ENCODE peak calls at places on chromosome 16, in four cellular contexts. Y is ovary, U is hepatocyte, P is vagina. S is an unnamed sample. For H3K4me1, the result is how much of the 10 kb centered on the place peaks cover.

GRCh38 chr16:15046692-15047376 is 9.0 kb downstream of the NTAN1 start:
- DNase-seq in U (no peak), P (no peak), Y (no peak), S (no peak)

GRCh38 chr16:1784977-1785845 is 2.5 kb downstream of the NUBP2 start:
- DNase-seq in U (no peak), P (no peak), Y (peak), S (no peak)

GRCh38 chr16:582614-583331 is 7.1 kb upstream of the RAB40C start:
- DNase-seq in U (no peak), Y (no peak), P (no peak), S (no peak)

GRCh38 chr16:833411-833810 is 32.9 kb upstream of the GNG13 start:
- DNase-seq in Y (no peak), P (no peak), U (no peak), S (no peak)

GRCh38 chr16:75550211-75550662 is 5.8 kb downstream of the TMEM231 start:
- DNase-seq in U (peak), P (no peak), Y (no peak), S (no peak)

GRCh38 chr16:9870962-9871361 is 311.3 kb downstream of the GRIN2A start:
- DNase-seq in U (no peak), Y (no peak), P (no peak), S (no peak)

GRCh38 chr16:30351586-30352419 is 3.3 kb downstream of the CD2BP2 start:
- DNase-seq in U (no peak), P (peak), Y (peak), S (peak)

GRCh38 chr16:4386951-4387565 is 15.4 kb downstream of the VASN start:
- DNase-seq in Y (no peak), U (no peak), P (no peak), S (no peak)

GRCh38 chr16:27803775-27804549 is 254.0 kb downstream of the KATNIP start:
- DNase-seq in U (no peak), Y (no peak), P (no peak), S (no peak)

GRCh38 chr16:56306690-56307533 is 115.6 kb downstream of the GNAO1 start:
- DNase-seq in P (no peak), U (no peak), Y (no peak), S (no peak)

GRCh38 chr16:49532873-49533272 is 159.3 kb downstream of the C16orf78 start:
- DNase-seq in U (no peak), Y (no peak), P (no peak), S (no peak)

GRCh38 chr16:49529646-49530045 is 156.0 kb downstream of the C16orf78 start:
- DNase-seq in P (no peak), U (no peak), Y (no peak), S (no peak)

GRCh38 chr16:49532243-49532870 is 158.8 kb downstream of the C16orf78 start:
- DNase-seq in Y (no peak), U (no peak), P (no peak), S (no peak)

GRCh38 chr16:49530396-49530795 is 156.8 kb downstream of the C16orf78 start:
- DNase-seq in U (no peak), P (no peak), Y (no peak), S (no peak)

DNA sequence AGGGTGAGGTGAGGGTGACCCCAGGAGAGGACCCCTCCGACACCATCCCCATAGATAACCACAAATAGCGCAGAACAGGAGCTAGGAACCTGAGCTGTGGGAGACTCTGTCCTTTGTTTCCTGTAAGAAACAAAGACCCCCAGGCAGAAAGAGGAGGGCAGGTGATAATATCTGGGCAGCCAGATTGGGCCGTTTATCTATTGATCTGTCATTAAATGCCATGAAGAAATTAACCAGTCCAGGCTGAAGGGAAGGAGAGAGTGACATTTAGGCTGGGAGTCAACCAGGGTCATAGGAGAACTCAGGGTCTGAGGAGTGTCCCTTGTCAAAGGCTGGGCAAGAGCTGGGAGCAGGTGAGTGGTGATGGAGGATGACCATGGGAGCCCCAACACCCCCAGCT is 157.8 kb downstream of the C16orf78 start:
- DNase-seq in U (no peak), Y (no peak), P (no peak), S (no peak)
- H3K4me1 ChIP-seq in U (under half), Y (under half), P (under half), S (under half)

GRCh38 chr16:82454152-82454551 is 172.6 kb upstream of the CDH13 start:
- DNase-seq in U (no peak), P (no peak), Y (no peak), S (no peak)

GRCh38 chr16:82460761-82461160 is 166.0 kb upstream of the CDH13 start:
- DNase-seq in U (peak), P (no peak), Y (no peak), S (no peak)

GRCh38 chr16:82459580-82460256 is 167.1 kb upstream of the CDH13 start:
- DNase-seq in P (no peak), Y (no peak), U (no peak), S (no peak)

GRCh38 chr16:82454566-82454965 is 172.2 kb upstream of the CDH13 start:
- DNase-seq in U (no peak), P (peak), Y (no peak), S (no peak)

GRCh38 chr16:82456683-82457082 is 170.1 kb upstream of the CDH13 start:
- DNase-seq in P (peak), U (peak), Y (no peak), S (peak)
- H3K4me3 ChIP-seq in P (no peak), U (no peak), Y (no peak), S (no peak)

GRCh38 chr16:86363057-86363490 is 147.3 kb upstream of the FOXF1 start:
- DNase-seq in P (no peak), Y (no peak), U (peak), S (no peak)

GRCh38 chr16:86367291-86368072 is 142.8 kb upstream of the FOXF1 start:
- DNase-seq in U (no peak), Y (no peak), P (no peak), S (no peak)

GRCh38 chr16:86363836-86364618 is 146.3 kb upstream of the FOXF1 start:
- DNase-seq in Y (no peak), U (peak), P (no peak), S (no peak)

GRCh38 chr16:86364653-86365380 is 145.5 kb upstream of the FOXF1 start:
- DNase-seq in P (no peak), Y (no peak), U (no peak), S (no peak)

GRCh38 chr16:86365513-86366040 is 144.8 kb upstream of the FOXF1 start:
- DNase-seq in Y (no peak), U (no peak), P (no peak), S (no peak)
- TF ChIP-seq CTCF in Y (no peak), U (no peak), P (no peak), S (no peak)

GRCh38 chr16:70696368-70696767 is 10.5 kb upstream of the MTSS2 start:
- DNase-seq in P (no peak), Y (no peak), U (no peak), S (no peak)
- H3K4me1 ChIP-seq in P (half or more), Y (under half), U (under half), S (half or more)

GRCh38 chr16:89796104-89796503 is 20.3 kb downstream of the FANCA start:
- DNase-seq in U (no peak), Y (no peak), P (no peak), S (no peak)
- H3K4me3 ChIP-seq in U (no peak), Y (no peak), P (no peak), S (no peak)

GRCh38 chr16:85658504-85659326 is 30.0 kb downstream of the GINS2 start:
- DNase-seq in P (no peak), U (no peak), Y (no peak), S (peak)

GRCh38 chr16:85659336-85659735 is 29.4 kb downstream of the GINS2 start:
- DNase-seq in U (no peak), P (no peak), Y (no peak), S (peak)

GRCh38 chr16:85661131-85662035 is 27.4 kb downstream of the GINS2 start:
- DNase-seq in Y (no peak), P (no peak), U (no peak), S (no peak)

GRCh38 chr16:85657996-85658395 is 30.8 kb downstream of the GINS2 start:
- DNase-seq in U (no peak), P (no peak), Y (no peak), S (peak)

GRCh38 chr16:85659805-85660511 is 28.8 kb downstream of the GINS2 start:
- DNase-seq in Y (no peak), P (no peak), U (peak), S (peak)
- TF ChIP-seq CTCF in Y (peak), P (peak), U (peak), S (peak)

GRCh38 chr16:54685682-54686081 is 245.0 kb upstream of the IRX5 start:
- DNase-seq in P (no peak), Y (no peak), U (no peak), S (no peak)

GRCh38 chr16:54690710-54691109 is 240.0 kb upstream of the IRX5 start:
- DNase-seq in Y (no peak), U (no peak), P (no peak), S (no peak)

GRCh38 chr16:54688339-54688738 is 242.3 kb upstream of the IRX5 start:
- DNase-seq in P (no peak), U (no peak), Y (no peak), S (no peak)

GRCh38 chr16:54687043-54687655 is 243.5 kb upstream of the IRX5 start:
- DNase-seq in U (peak), Y (no peak), P (no peak), S (no peak)

DNA sequence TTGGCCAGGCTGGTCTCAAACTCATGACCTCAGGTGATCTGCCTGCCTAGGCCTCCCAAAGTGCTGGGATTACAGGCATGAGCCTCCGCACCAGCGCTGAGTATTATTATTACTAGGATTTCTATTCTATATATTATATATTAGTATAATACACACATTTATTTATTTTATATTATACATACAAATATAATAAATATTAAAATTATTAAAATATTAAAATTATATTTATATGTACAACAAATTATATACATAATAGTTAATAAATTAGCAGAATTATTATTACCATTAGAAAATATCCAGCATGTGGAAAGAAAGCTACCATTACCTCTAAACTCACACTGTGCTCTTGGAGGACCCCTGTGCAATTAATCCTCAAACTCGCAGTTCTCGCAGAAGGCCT is 241.6 kb upstream of the IRX5 start:
- DNase-seq in Y (no peak), U (no peak), P (no peak), S (no peak)
- H3K4me1 ChIP-seq in Y (under half), U (under half), P (under half), S (under half)

GRCh38 chr16:87636050-87636684 is 33.9 kb downstream of the JPH3 start:
- DNase-seq in U (peak), Y (peak), P (no peak), S (peak)
- H3K4me3 ChIP-seq in U (no peak), Y (peak), P (peak), S (peak)

GRCh38 chr16:31695667-31696066 is 168.0 kb downstream of the AHSP start:
- DNase-seq in U (no peak), Y (no peak), P (no peak), S (no peak)
- TF ChIP-seq CTCF in U (no peak), Y (no peak), P (no peak), S (no peak)